ENCODE peak calls at places on chromosomes 16 and 17, in eight cellular contexts. C is HFF-Myc, D is Calu3, T is H1, G is heart left ventricle, V is HFFc6, X is cardiac fibroblast, M is nephron progenitor cell. I is an unnamed sample.

GRCh38 chr16:72241930-72242329 is 70.0 kb upstream of the PMFBP1 start:
- DNase-seq in G (no peak), T (no peak), X (peak), M (peak), V (peak), C (peak), D (peak), I (no peak)

GRCh38 chr16:51854401-51854951 is 692.5 kb downstream of the TOX3 start:
- DNase-seq in V (no peak), D (no peak), C (no peak), M (no peak), T (no peak), G (no peak), X (no peak), I (no peak)

GRCh38 chr17:67165201-67165600 is 79.8 kb downstream of the HELZ start:
- DNase-seq in M (no peak), C (no peak), V (no peak), T (no peak), D (no peak), G (peak), X (peak), I (no peak)

GRCh38 chr16:89312598-89313299 is 95.2 kb downstream of the ZNF778 start:
- DNase-seq in D (no peak), M (no peak), C (no peak), T (no peak), X (no peak), G (no peak), V (no peak), I (no peak)

GRCh38 chr17:57363998-57364645 is 107.8 kb downstream of the MSI2 start:
- DNase-seq in T (no peak), C (no peak), G (no peak), D (no peak), X (no peak), M (no peak), V (no peak), I (no peak)

GRCh38 chr17:5868916-5869475 is 201.2 kb upstream of the WSCD1 start:
- DNase-seq in G (no peak), M (no peak), T (peak), X (no peak), D (no peak), C (no peak), V (no peak), I (no peak)

GRCh38 chr16:67441289-67441753 is 10.4 kb downstream of the HSD11B2 start:
- DNase-seq in G (peak), V (no peak), D (peak), X (no peak), C (no peak), M (no peak), T (no peak), I (no peak)

GRCh38 chr16:30521873-30522641 is 4.3 kb downstream of the ZNF768 start:
- DNase-seq in V (no peak), T (no peak), C (no peak), M (no peak), X (no peak), D (no peak), G (no peak), I (no peak)

GRCh38 chr17:2042355-2042929 is 620 bp downstream of the OVCA2 start:
- DNase-seq in T (no peak), G (no peak), X (peak), D (no peak), M (peak), V (no peak), C (no peak), I (no peak)

GRCh38 chr17:44987194-44987882 is 19.2 kb upstream of the C1QL1 start:
- DNase-seq in T (peak), G (no peak), M (peak), D (no peak), C (no peak), V (no peak), X (no peak), I (no peak)

GRCh38 chr17:78411241-78411855 is 32.9 kb downstream of the PGS1 start:
- DNase-seq in D (no peak), T (no peak), C (no peak), M (peak), X (no peak), V (no peak), G (peak), I (no peak)

GRCh38 chr17:12952012-12952411 is 65.8 kb downstream of the ELAC2 start:
- DNase-seq in V (no peak), D (no peak), G (no peak), C (no peak), T (no peak), M (no peak), X (no peak), I (no peak)

GRCh38 chr17:29838961-29839360 is 91.1 kb downstream of the SSH2 start:
- DNase-seq in T (peak), M (peak), X (no peak), G (peak), V (no peak), D (peak), C (no peak), I (no peak)

GRCh38 chr16:15913046-15913698 is 24.8 kb upstream of the CEP20 start:
- DNase-seq in T (no peak), X (no peak), C (no peak), D (no peak), V (no peak), M (no peak), G (no peak), I (peak)

GRCh38 chr16:12531937-12532336 is 271.8 kb downstream of the CPPED1 start:
- DNase-seq in G (no peak), C (no peak), X (peak), T (no peak), D (no peak), M (no peak), V (peak), I (no peak)

GRCh38 chr16:8718753-8719386 is 44.5 kb downstream of the ABAT start:
- DNase-seq in M (no peak), C (no peak), V (no peak), X (no peak), T (no peak), G (no peak), D (no peak), I (no peak)

GRCh38 chr17:50668025-50668837 is 33.5 kb downstream of the ABCC3 start:
- DNase-seq in T (no peak), X (peak), D (no peak), V (no peak), G (no peak), M (no peak), C (no peak), I (no peak)

GRCh38 chr16:10920726-10921427 is 21.4 kb downstream of the DEXI start:
- DNase-seq in V (no peak), M (no peak), C (no peak), D (no peak), T (no peak), X (no peak), G (no peak), I (peak)

GRCh38 chr17:75878174-75878998 is at the start of gene TRIM47:
- DNase-seq in G (peak), T (peak), C (no peak), M (peak), V (no peak), X (peak), D (peak), I (peak)

GRCh38 chr17:15257316-15257925 is 7.7 kb downstream of the PMP22 start:
- DNase-seq in G (peak), D (peak), V (peak), T (peak), X (peak), C (peak), M (peak), I (no peak)

GRCh38 chr16:82631701-82632685 is 5.2 kb downstream of the CDH13 start:
- DNase-seq in M (no peak), G (no peak), V (no peak), C (no peak), T (no peak), X (no peak), D (no peak), I (no peak)

GRCh38 chr17:64747938-64748540 is 85.9 kb upstream of the SMURF2 start:
- DNase-seq in G (no peak), X (peak), M (no peak), V (peak), C (no peak), D (no peak), T (no peak), I (no peak)

GRCh38 chr16:83433201-83433600 is 374.6 kb upstream of the HSBP1 start:
- DNase-seq in X (peak), G (no peak), D (no peak), M (no peak), C (no peak), V (no peak), T (no peak), I (no peak)

GRCh38 chr16:23960081-23960499 is 124.3 kb downstream of the PRKCB start:
- DNase-seq in T (no peak), C (no peak), D (no peak), G (no peak), V (no peak), M (no peak), X (no peak), I (no peak)

GRCh38 chr16:7861891-7862585 is 529.4 kb downstream of the RBFOX1 start:
- DNase-seq in V (no peak), D (no peak), M (no peak), T (no peak), C (no peak), G (no peak), X (no peak), I (no peak)

GRCh38 chr16:29158031-29158430 is 173.2 kb downstream of the LAT start:
- DNase-seq in T (no peak), V (no peak), D (no peak), M (no peak), X (no peak), G (peak), C (no peak), I (no peak)

GRCh38 chr16:61831351-61831933 is 204.8 kb downstream of the CDH8 start:
- DNase-seq in X (peak), M (no peak), V (no peak), D (no peak), T (no peak), G (no peak), C (no peak), I (no peak)

GRCh38 chr17:35142467-35142796 is 329 bp upstream of the NLE1 start:
- DNase-seq in T (no peak), X (no peak), G (no peak), C (no peak), M (no peak), D (no peak), V (no peak), I (no peak)
- TF ChIP-seq CTCF in T (no peak), X (no peak), G (no peak), C (no peak), M (peak), D (no peak), V (peak), I (peak)

GRCh38 chr17:33024688-33025486 is 33.2 kb downstream of the SPACA3 start:
- DNase-seq in D (no peak), C (no peak), M (no peak), V (no peak), X (no peak), G (no peak), T (peak), I (no peak)

GRCh38 chr17:33023790-33024189 is 32.1 kb downstream of the SPACA3 start:
- DNase-seq in X (no peak), V (no peak), C (no peak), D (no peak), T (peak), M (no peak), G (no peak), I (no peak)

GRCh38 chr17:33028061-33028460 is 36.4 kb downstream of the SPACA3 start:
- DNase-seq in G (no peak), T (no peak), C (no peak), M (no peak), X (no peak), V (no peak), D (no peak), I (no peak)

GRCh38 chr17:33033176-33033575 is 41.5 kb downstream of the SPACA3 start:
- DNase-seq in V (no peak), T (no peak), C (no peak), M (no peak), G (no peak), D (no peak), X (no peak), I (no peak)

DNA sequence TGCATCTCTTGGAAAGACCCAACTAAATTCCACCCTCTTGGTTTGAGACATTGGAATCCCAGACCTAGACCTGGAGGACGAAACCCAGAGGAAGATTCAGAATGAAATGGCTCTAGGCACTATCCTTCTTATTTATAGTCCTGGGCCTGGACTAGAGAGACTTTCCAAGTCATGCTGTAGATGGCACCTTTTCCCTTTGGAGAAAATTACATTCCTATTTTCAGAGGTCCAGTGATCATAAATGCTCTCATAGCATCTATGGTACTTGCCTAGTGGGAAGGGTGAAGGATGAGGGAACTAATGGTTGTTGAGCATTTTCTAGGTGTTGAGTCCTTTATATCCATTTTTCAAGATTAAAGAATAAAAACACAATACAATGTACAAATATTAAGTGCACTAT is 37.1 kb downstream of the SPACA3 start:
- DNase-seq in X (no peak), M (no peak), C (no peak), T (no peak), D (no peak), G (no peak), V (no peak), I (no peak)
- TF ChIP-seq CTCF in X (no peak), M (no peak), C (no peak), T (no peak), D (no peak), G (no peak), V (no peak), I (peak)

DNA sequence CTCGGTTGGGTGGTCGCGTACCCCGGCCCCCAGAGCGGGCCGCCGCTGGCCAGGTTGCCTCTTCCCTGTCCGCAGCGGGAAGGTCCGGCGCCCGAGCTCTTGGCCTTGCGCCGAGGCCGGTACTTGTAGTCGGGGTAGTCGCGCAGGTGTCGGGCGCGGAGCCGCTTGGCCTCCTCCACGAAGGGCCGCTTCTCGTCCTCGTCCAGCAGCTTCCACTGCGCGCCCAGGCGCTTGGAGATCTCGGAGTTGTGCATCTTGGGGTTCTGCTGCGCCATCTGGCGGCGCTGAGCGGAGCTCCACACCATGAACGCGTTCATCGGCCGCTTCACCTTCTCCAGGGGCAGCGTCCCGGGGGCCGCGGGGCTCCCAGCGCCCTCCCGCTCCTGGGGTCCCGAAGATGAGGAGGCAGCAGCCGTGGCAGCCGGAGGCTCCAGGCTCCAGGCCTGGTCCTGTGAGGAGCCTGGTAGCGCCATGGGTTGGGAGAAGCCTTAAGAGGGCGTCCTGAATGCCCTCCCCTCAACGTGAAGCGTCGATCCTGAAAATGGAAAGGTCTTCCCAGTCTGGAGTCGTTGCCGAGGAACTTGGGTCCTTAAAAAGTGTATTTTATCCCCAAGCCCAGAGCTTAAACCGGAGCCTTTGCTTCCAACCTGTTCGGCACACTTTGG is 558 bp downstream of the SOX15 start:
- DNase-seq in G (peak), T (peak), V (peak), D (no peak), M (peak), C (no peak), X (peak), I (peak)
- TF ChIP-seq CTCF in G (peak), T (peak), V (peak), D (no peak), M (peak), C (peak), X (peak), I (peak)

GRCh38 chr17:28717578-28718316 is at the start of gene RAB34:
- DNase-seq in X (peak), D (peak), T (peak), M (peak), G (peak), V (peak), C (no peak), I (no peak)
- TF ChIP-seq CTCF in X (no peak), D (no peak), T (peak), M (peak), G (no peak), V (peak), C (peak), I (peak)